ENCODE peak calls at places on chromosomes 4 and X, in four cellular contexts. Y, B, U and V are unnamed samples.

GRCh38 chrX:46404774-46405173 is 140.4 kb downstream of the ZNF674 start:
- DNase-seq in Y (no peak), B (no peak), U (no peak), V (no peak)

GRCh38 chr4:138910914-138911336 is 104.7 kb upstream of the NOCT start:
- DNase-seq in Y (peak; percentile 79), B (peak; percentile 80), U (peak; percentile 78), V (peak; percentile 75)

GRCh38 chrX:80388206-80388605 is 32.0 kb upstream of the TENT5D start:
- DNase-seq in Y (no peak), B (no peak), U (no peak), V (no peak)

GRCh38 chrX:636971-637659 is 6.5 kb downstream of the SHOX start:
- DNase-seq in Y (no peak), B (no peak), U (no peak), V (no peak)

GRCh38 chr4:108060164-108060563 is 70.5 kb downstream of the HADH start:
- DNase-seq in Y (no peak), B (no peak), U (no peak), V (no peak)

GRCh38 chrX:20481632-20482031 is 214.9 kb upstream of the RPS6KA3 start:
- DNase-seq in Y (no peak), B (no peak), U (no peak), V (no peak)

GRCh38 chrX:10496345-10496965 is 123.9 kb downstream of the MID1 start:
- DNase-seq in Y (no peak), B (no peak), U (no peak), V (no peak)

GRCh38 chrX:153438522-153438921 is 7.3 kb downstream of the TREX2 start:
- DNase-seq in Y (no peak), B (no peak), U (no peak), V (no peak)

GRCh38 chr4:185792384-185793146 is 19.4 kb downstream of the SORBS2 start:
- DNase-seq in Y (no peak), B (no peak), U (no peak), V (no peak)

GRCh38 chr4:149176019-149176418 is 639.6 kb downstream of the IQCM start:
- DNase-seq in Y (no peak), B (no peak), U (peak; percentile 69), V (peak; percentile 10)

GRCh38 chr4:122666527-122667245 is 45.8 kb upstream of the IL21 start:
- DNase-seq in Y (no peak), B (no peak), U (no peak), V (no peak)

GRCh38 chr4:94676910-94677309 is 80.8 kb upstream of the BMPR1B start:
- DNase-seq in Y (no peak), B (no peak), U (no peak), V (no peak)

GRCh38 chrX:9466711-9467110 is 1.9 kb downstream of the TBL1X start:
- DNase-seq in Y (no peak), B (no peak), U (no peak), V (no peak)

GRCh38 chr4:39976945-39977488 is 694 bp downstream of the PDS5A start:
- DNase-seq in Y (peak; percentile 26), B (no peak), U (peak; percentile 41), V (peak; percentile 39)

GRCh38 chr4:112340048-112340447 is 42.9 kb downstream of the ALPK1 start:
- DNase-seq in Y (no peak), B (no peak), U (no peak), V (no peak)

GRCh38 chrX:68721546-68721945 is 74.1 kb downstream of the STARD8 start:
- DNase-seq in Y (peak; percentile 6), B (no peak), U (no peak), V (no peak)

GRCh38 chr4:67521506-67521905 is 23.8 kb downstream of the CENPC start:
- DNase-seq in Y (no peak), B (no peak), U (no peak), V (no peak)

GRCh38 chr4:2218436-2218835 is 23.5 kb downstream of the HAUS3 start:
- DNase-seq in Y (no peak), B (no peak), U (no peak), V (no peak)

GRCh38 chr4:40924793-40925117 is 175.0 kb downstream of the NSUN7 start:
- DNase-seq in Y (no peak), B (no peak), U (no peak), V (no peak)

GRCh38 chrX:55710701-55711100 is 6.8 kb upstream of the RRAGB start:
- DNase-seq in Y (peak; percentile 52), B (no peak), U (no peak), V (no peak)

GRCh38 chr4:187887886-187888285 is 107.7 kb upstream of the ZFP42 start:
- DNase-seq in Y (no peak), B (no peak), U (no peak), V (no peak)

GRCh38 chr4:182213024-182213423 is 30.2 kb upstream of the TENM3 start:
- DNase-seq in Y (no peak), B (no peak), U (no peak), V (no peak)

GRCh38 chr4:155478336-155478825 is 101.6 kb upstream of the MAP9 start:
- DNase-seq in Y (no peak), B (no peak), U (no peak), V (no peak)

GRCh38 chr4:107699466-107700206 is 20.4 kb downstream of the PAPSS1 start:
- DNase-seq in Y (no peak), B (no peak), U (no peak), V (no peak)

GRCh38 chr4:182826391-182826790 is 90.8 kb downstream of the DCTD start:
- DNase-seq in Y (no peak), B (no peak), U (no peak), V (no peak)

GRCh38 chr4:9962611-9963314 is 58.5 kb downstream of the SLC2A9 start:
- DNase-seq in Y (no peak), B (no peak), U (no peak), V (no peak)

GRCh38 chr4:124958812-124959211 is 246.3 kb upstream of the ANKRD50 start:
- DNase-seq in Y (no peak), B (no peak), U (no peak), V (no peak)

GRCh38 chr4:140137654-140138053 is 16.3 kb downstream of the MAML3 start:
- DNase-seq in Y (no peak), B (no peak), U (no peak), V (no peak)

GRCh38 chr4:1856920-1857699 is 1.2 kb upstream of the LETM1 start:
- DNase-seq in Y (no peak), B (no peak), U (no peak), V (peak; percentile 44)

GRCh38 chrX:140141444-140142029 is 176.2 kb upstream of the CXorf66 start:
- DNase-seq in Y (no peak), B (no peak), U (peak; percentile 42), V (peak; percentile 17)

GRCh38 chrX:40098264-40099045 is 697 bp upstream of the BCOR start:
- DNase-seq in Y (peak; percentile 45), B (peak; percentile 42), U (no peak), V (peak; percentile 58)

GRCh38 chrX:13937370-13938052 is 92.2 kb downstream of the GEMIN8 start:
- DNase-seq in Y (no peak), B (no peak), U (no peak), V (no peak)

DNA sequence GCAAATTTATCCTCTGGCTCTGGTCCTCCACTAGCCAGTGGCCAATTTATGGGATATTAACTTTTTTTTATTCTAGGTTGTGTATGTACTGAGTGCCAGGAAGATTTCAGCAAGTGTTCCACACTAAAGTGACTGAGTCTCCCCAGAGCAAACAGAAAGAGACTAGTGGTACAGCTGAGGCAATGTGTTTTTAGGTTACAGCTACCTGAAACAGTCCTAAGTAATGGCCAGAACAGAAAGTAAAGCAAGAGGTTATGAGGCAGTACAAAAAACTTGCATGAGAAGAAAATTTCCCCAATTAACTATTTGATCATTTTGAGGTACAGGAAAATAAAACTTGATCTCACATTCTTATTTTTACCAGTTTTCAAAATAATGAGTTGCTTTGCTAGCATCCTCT is 31.2 kb downstream of the PRDM8 start:
- DNase-seq in Y (no peak), B (no peak), U (no peak), V (no peak)
- H3K4me1 ChIP-seq in Y (no peaks in the 10 kb centered on the region), B (no peaks in the 10 kb centered on the region), U (no peaks in the 10 kb centered on the region), V (no peaks in the 10 kb centered on the region)

DNA sequence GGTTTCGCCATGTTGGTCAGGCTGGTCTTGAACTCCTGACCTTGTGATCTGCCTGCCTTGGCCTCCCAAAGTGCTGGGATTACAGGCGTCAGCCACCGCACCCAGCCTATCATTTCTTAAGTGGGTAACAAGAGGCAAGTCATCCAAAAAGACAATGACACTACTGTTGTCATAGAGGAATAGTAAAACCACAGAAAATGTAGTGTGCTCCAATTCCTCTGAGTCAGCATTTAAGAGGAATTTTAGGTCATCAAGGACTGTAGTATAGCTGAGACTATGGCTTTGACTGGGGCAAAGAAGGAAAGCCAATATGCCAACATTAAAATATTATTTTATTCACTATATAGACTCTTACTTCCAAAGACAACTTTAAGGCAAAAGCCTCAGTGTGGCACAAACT is 48.4 kb downstream of the ATP8A1 start:
- DNase-seq in Y (no peak), B (no peak), U (no peak), V (no peak)
- H3K4me1 ChIP-seq in Y (no peaks in the 10 kb centered on the region), B (peaks cover 85% of the 10 kb centered on the region), U (no peaks in the 10 kb centered on the region), V (no peaks in the 10 kb centered on the region)

GRCh38 chr4:37662861-37663390 is 23.2 kb downstream of the RELL1 start:
- DNase-seq in Y (no peak), B (peak; percentile 37), U (no peak), V (no peak)
- H3K4me1 ChIP-seq in Y (peaks cover 10% of the 10 kb centered on the region), B (peaks cover 97% of the 10 kb centered on the region), U (peaks cover 28% of the 10 kb centered on the region), V (peaks cover 66% of the 10 kb centered on the region)

GRCh38 chr4:24476209-24476781 is 108.1 kb downstream of the DHX15 start:
- DNase-seq in Y (no peak), B (no peak), U (no peak), V (no peak)
- H3K4me1 ChIP-seq in Y (peaks cover 7% of the 10 kb centered on the region), B (peaks cover 22% of the 10 kb centered on the region), U (peaks cover 9% of the 10 kb centered on the region), V (peaks cover 17% of the 10 kb centered on the region)

GRCh38 chr4:6938758-6939201 is 29.2 kb downstream of the TBC1D14 start:
- DNase-seq in Y (no peak), B (peak; percentile 46), U (no peak), V (no peak)
- H3K4me1 ChIP-seq in Y (no peaks in the 10 kb centered on the region), B (peaks cover 44% of the 10 kb centered on the region), U (peaks cover 23% of the 10 kb centered on the region), V (peaks cover 29% of the 10 kb centered on the region)

GRCh38 chrX:112840382-112841113 is at the start of gene AMOT:
- DNase-seq in Y (peak; percentile 81), B (peak; percentile 78), U (peak; percentile 76), V (peak; percentile 82)

GRCh38 chrX:112841114-112841819 is 636 bp upstream of the AMOT start:
- DNase-seq in Y (peak; percentile 88), B (peak; percentile 84), U (peak; percentile 83), V (peak; percentile 88)

GRCh38 chrX:112839856-112840255 is 775 bp downstream of the AMOT start:
- DNase-seq in Y (no peak), B (no peak), U (no peak), V (no peak)

GRCh38 chrX:112844250-112844649 is 3.6 kb upstream of the AMOT start:
- DNase-seq in Y (no peak), B (no peak), U (no peak), V (no peak)

GRCh38 chrX:112841820-112842157 is 1.2 kb upstream of the AMOT start:
- DNase-seq in Y (no peak), B (no peak), U (no peak), V (no peak)
- H3K4me1 ChIP-seq in Y (no peaks in the 10 kb centered on the region), B (no peaks in the 10 kb centered on the region), U (no peaks in the 10 kb centered on the region), V (peaks cover 20% of the 10 kb centered on the region)